ENCODE peak calls at places on chromosomes 4 and X, in eight cellular contexts. B, T, D, J, R, G, N and Z are unnamed samples.

GRCh38 chrX:48761674-48762471 is at the start of gene GLOD5:
- DNase-seq in T (no peak), B (peak), J (peak), D (peak), R (no peak), G (no peak), N (peak), Z (no peak)

GRCh38 chr4:3656441-3657376 is 109.5 kb upstream of the ADRA2C start:
- DNase-seq in B (no peak), D (no peak), R (peak), N (peak), T (no peak), G (no peak), J (no peak), Z (no peak)

GRCh38 chrX:136889269-136889668 is 8.7 kb upstream of the RBMX start:
- DNase-seq in G (no peak), D (no peak), N (no peak), R (no peak), J (no peak), B (no peak), T (no peak), Z (no peak)

GRCh38 chrX:55487143-55487542 is 2.5 kb downstream of the USP51 start:
- DNase-seq in T (no peak), B (no peak), N (no peak), J (no peak), D (no peak), R (no peak), G (no peak), Z (no peak)

GRCh38 chrX:147069926-147070325 is 255.4 kb upstream of the CXorf51A start:
- DNase-seq in R (no peak), D (no peak), T (no peak), B (no peak), N (no peak), J (peak), G (no peak), Z (no peak)

GRCh38 chr4:155906554-155907247 is 3.2 kb downstream of the TDO2 start:
- DNase-seq in G (no peak), R (no peak), N (peak), J (peak), T (no peak), D (no peak), B (no peak), Z (peak)

GRCh38 chr4:180310616-180311015 is 1932.6 kb upstream of the TENM3 start:
- DNase-seq in J (no peak), N (no peak), G (no peak), B (no peak), R (no peak), T (no peak), D (no peak), Z (no peak)

GRCh38 chrX:4805559-4805958 is 1092.1 kb upstream of the PRKX start:
- DNase-seq in B (no peak), T (no peak), R (no peak), N (no peak), D (no peak), J (no peak), G (no peak), Z (no peak)

GRCh38 chrX:67503453-67503852 is 40.4 kb upstream of the AR start:
- DNase-seq in T (no peak), R (no peak), N (no peak), D (no peak), B (no peak), J (no peak), G (no peak), Z (no peak)

GRCh38 chrX:43703211-43703791 is 47.2 kb downstream of the MAOA start:
- DNase-seq in N (peak), R (no peak), G (no peak), B (no peak), T (no peak), D (no peak), J (peak), Z (no peak)

GRCh38 chr4:14916554-14917304 is 85.6 kb upstream of the CPEB2 start:
- DNase-seq in B (no peak), G (no peak), J (peak), D (no peak), R (no peak), T (no peak), N (peak), Z (peak)

GRCh38 chr4:144104509-144105130 is 35.9 kb downstream of the GYPA start:
- DNase-seq in B (no peak), G (no peak), N (no peak), T (no peak), R (no peak), D (no peak), J (no peak), Z (no peak)

GRCh38 chrX:119753001-119753400 is 5.4 kb upstream of the SOWAHD start:
- DNase-seq in N (no peak), D (peak), G (no peak), J (no peak), T (no peak), B (no peak), R (no peak), Z (no peak)

GRCh38 chr4:176726803-176727202 is 65.9 kb downstream of the VEGFC start:
- DNase-seq in T (no peak), G (no peak), N (peak), R (no peak), J (no peak), B (no peak), D (no peak), Z (peak)

GRCh38 chrX:20228245-20228644 is 38.5 kb downstream of the RPS6KA3 start:
- DNase-seq in R (no peak), N (no peak), D (no peak), J (no peak), B (no peak), T (no peak), G (no peak), Z (no peak)

GRCh38 chrX:26262121-26262523 is 46.2 kb downstream of the MAGEB5 start:
- DNase-seq in D (no peak), N (no peak), T (no peak), G (no peak), B (no peak), R (no peak), J (peak), Z (peak)